ENCODE peak calls at places on chromosomes 3 and 15, in four cellular contexts. T is activated naive CD4-positive, alpha-beta T cell; X is right cardiac atrium; R is left colon. V is an unnamed sample.

GRCh38 chr3:50428007-50428633 is 68.8 kb upstream of the TMEM115 start:
- DNase-seq in X (no peak), R (no peak), T (no peak), V (peak)

GRCh38 chr15:73142802-73143762 is 90.8 kb downstream of the NEO1 start:
- DNase-seq in R (no peak), T (no peak), X (no peak), V (no peak)

GRCh38 chr15:39391230-39391629 is 189.6 kb upstream of the THBS1 start:
- DNase-seq in T (no peak), X (no peak), R (no peak), V (no peak)

GRCh38 chr3:42511196-42511595 is 8.8 kb downstream of the VIPR1 start:
- DNase-seq in X (no peak), R (no peak), T (no peak), V (no peak)

GRCh38 chr3:127949446-127949845 is 34.4 kb downstream of the KBTBD12 start:
- DNase-seq in R (no peak), T (no peak), X (no peak), V (no peak)

GRCh38 chr3:50160561-50160983 is 5.4 kb downstream of the SEMA3F start:
- DNase-seq in R (no peak), T (no peak), X (peak), V (no peak)

GRCh38 chr3:83226751-83227150 is 1465.3 kb upstream of the GBE1 start:
- DNase-seq in X (no peak), R (no peak), T (no peak), V (peak)

GRCh38 chr3:103440539-103441113 is 1005.8 kb downstream of the ZPLD1 start:
- DNase-seq in R (no peak), T (no peak), X (no peak), V (no peak)

GRCh38 chr3:63934484-63934883 is 22.3 kb upstream of the SCAANT1 start:
- DNase-seq in R (no peak), T (no peak), X (no peak), V (no peak)

GRCh38 chr3:66836363-66837152 is 161.5 kb upstream of the KBTBD8 start:
- DNase-seq in X (no peak), T (no peak), R (no peak), V (no peak)

GRCh38 chr3:38165722-38166387 is 518 bp downstream of the OXSR1 start:
- DNase-seq in R (peak), T (peak), X (no peak), V (peak)

GRCh38 chr3:192171213-192171612 is 556.1 kb downstream of the FGF12 start:
- DNase-seq in R (no peak), X (no peak), T (no peak), V (no peak)

GRCh38 chr3:62870321-62870720 is 4.9 kb downstream of the CADPS start:
- DNase-seq in R (no peak), T (no peak), X (no peak), V (no peak)

GRCh38 chr3:38345879-38346583 is 554 bp upstream of the XYLB start:
- DNase-seq in R (no peak), X (no peak), T (no peak), V (no peak)

GRCh38 chr15:68209735-68210408 is 4.7 kb upstream of the CALML4 start:
- DNase-seq in T (no peak), R (no peak), X (no peak), V (no peak)

GRCh38 chr3:193559100-193559499 is 4.4 kb upstream of the ATP13A4 start:
- DNase-seq in X (no peak), T (no peak), R (no peak), V (no peak)

GRCh38 chr15:47887181-47887580 is 169.9 kb downstream of the SEMA6D start:
- DNase-seq in R (no peak), X (no peak), T (no peak), V (no peak)

GRCh38 chr3:45567730-45568172 is 26.8 kb upstream of the LIMD1 start:
- DNase-seq in X (no peak), R (no peak), T (no peak), V (peak)

GRCh38 chr15:63195257-63196023 is 6.0 kb downstream of the RAB8B start:
- DNase-seq in X (peak), T (no peak), R (peak), V (no peak)

GRCh38 chr3:183193762-183194701 is 31.5 kb upstream of the LAMP3 start:
- DNase-seq in R (no peak), T (no peak), X (no peak), V (no peak)

GRCh38 chr3:197912770-197913476 is 37.1 kb upstream of the RPL35A start:
- DNase-seq in X (peak), T (no peak), R (no peak), V (no peak)

GRCh38 chr3:36729204-36730056 is 34.9 kb downstream of the DCLK3 start:
- DNase-seq in R (no peak), X (no peak), T (no peak), V (peak)

GRCh38 chr3:54125317-54125716 is 3.0 kb downstream of the CACNA2D3 start:
- DNase-seq in X (no peak), T (no peak), R (no peak), V (no peak)

GRCh38 chr3:188152660-188153497 is 1.1 kb upstream of the LPP start:
- DNase-seq in R (peak), X (peak), T (no peak), V (no peak)